ENCODE peak calls at places on chromosomes 11 and 22, in eight cellular contexts. H is choroid plexus epithelial cell, C is NCI-H774, O is dermis blood vessel endothelial cell, S is iris pigment epithelial cell, L is astrocyte of the spinal cord, V is neuronal stem cell, Y is T-helper 1 cell. F is an unnamed sample.
A peak's percentile ranks its signal among the peaks of the same experiment; 100 is the strongest.

GRCh38 chr22:22369962-22370265 is 125.3 kb downstream of the VPREB1 start:
- DNase-seq in H (no peak), C (no peak), O (no peak), S (no peak), L (no peak), V (no peak), Y (no peak), F (no peak)

GRCh38 chr11:47724041-47724729 is 9.0 kb upstream of the AGBL2 start:
- DNase-seq in H (peak; percentile 95), C (no peak), O (peak; percentile 36), S (peak; percentile 95), L (peak; percentile 59), V (no peak), Y (no peak), F (no peak)

GRCh38 chr11:12473366-12473765 is 96.0 kb downstream of the PARVA start:
- DNase-seq in H (no peak), C (no peak), O (no peak), S (no peak), L (no peak), V (no peak), Y (no peak), F (no peak)

GRCh38 chr11:126403039-126403438 is 47.6 kb downstream of the ST3GAL4 start:
- DNase-seq in H (no peak), C (no peak), O (no peak), S (no peak), L (no peak), V (no peak), Y (no peak), F (no peak)

GRCh38 chr11:8389034-8389996 is 125.6 kb upstream of the LMO1 start:
- DNase-seq in H (peak; percentile 24), C (no peak), O (no peak), S (peak; percentile 10), L (peak; percentile 37), V (no peak), Y (no peak), F (no peak)

GRCh38 chr22:49667236-49667635 is 160.4 kb downstream of the BRD1 start:
- DNase-seq in H (no peak), C (no peak), O (peak; percentile 67), S (no peak), L (no peak), V (no peak), Y (no peak), F (no peak)

GRCh38 chr11:36492724-36493304 is 17.3 kb downstream of the TRAF6 start:
- DNase-seq in H (peak; percentile 80), C (peak; percentile 19), O (peak; percentile 81), S (peak; percentile 66), L (peak; percentile 57), V (peak; percentile 48), Y (no peak), F (peak; percentile 41)

GRCh38 chr11:11538277-11538960 is 83.4 kb downstream of the GALNT18 start:
- DNase-seq in H (no peak), C (no peak), O (no peak), S (no peak), L (no peak), V (no peak), Y (no peak), F (no peak)

GRCh38 chr22:50016988-50017700 is 4.6 kb upstream of the IL17REL start:
- DNase-seq in H (no peak), C (no peak), O (no peak), S (no peak), L (no peak), V (no peak), Y (no peak), F (no peak)

GRCh38 chr11:2748814-2749554 is 49.2 kb upstream of the KCNQ1OT1 start:
- DNase-seq in H (no peak), C (no peak), O (no peak), S (no peak), L (no peak), V (no peak), Y (no peak), F (no peak)

GRCh38 chr22:35467788-35468187 is 67.8 kb downstream of the MCM5 start:
- DNase-seq in H (peak; percentile 58), C (no peak), O (peak; percentile 94), S (peak; percentile 45), L (peak; percentile 20), V (peak; percentile 29), Y (no peak), F (no peak)

F was measured in effector memory CD8-positive, alpha-beta T cell.